ENCODE peak calls at places on chromosomes 12 and 14, in seven cellular contexts. J, K, M, O, S, Q and T are unnamed samples.

GRCh38 chr12:52837781-52838736 is 3.9 kb upstream of the KRT79 start:
- DNase-seq in J (no peak), K (no peak), M (no peak), O (no peak), S (no peak), Q (no peak), T (no peak)

GRCh38 chr12:42589465-42590323 is at the start of gene PRICKLE1:
- DNase-seq in J (peak), K (no peak), M (no peak), O (peak), S (no peak), Q (peak), T (no peak)

GRCh38 chr12:13066459-13066858 is 22.3 kb downstream of the FAM234B start:
- DNase-seq in J (no peak), K (no peak), M (no peak), O (no peak), S (no peak), Q (no peak), T (no peak)

GRCh38 chr12:109532721-109533486 is 40.4 kb downstream of the MMAB start:
- DNase-seq in J (no peak), K (no peak), M (no peak), O (no peak), S (no peak), Q (no peak), T (no peak)

GRCh38 chr12:108306506-108306905 is 32.6 kb downstream of the CMKLR1 start:
- DNase-seq in J (no peak), K (no peak), M (no peak), O (no peak), S (no peak), Q (no peak), T (no peak)

GRCh38 chr14:75361751-75362433 is 65.9 kb upstream of the JDP2 start:
- DNase-seq in J (no peak), K (no peak), M (no peak), O (no peak), S (no peak), Q (no peak), T (no peak)

GRCh38 chr12:19850341-19851065 is 411.2 kb downstream of the AEBP2 start:
- DNase-seq in J (no peak), K (no peak), M (no peak), O (no peak), S (no peak), Q (no peak), T (no peak)

GRCh38 chr14:36683083-36683724 is 21.5 kb downstream of the PAX9 start:
- DNase-seq in J (no peak), K (no peak), M (no peak), O (no peak), S (no peak), Q (no peak), T (no peak)

GRCh38 chr14:99075061-99075460 is 196.9 kb downstream of the BCL11B start:
- DNase-seq in J (no peak), K (no peak), M (no peak), O (no peak), S (no peak), Q (no peak), T (no peak)

GRCh38 chr12:104579716-104580495 is 123.2 kb downstream of the CHST11 start:
- DNase-seq in J (no peak), K (no peak), M (peak), O (no peak), S (no peak), Q (no peak), T (no peak)

GRCh38 chr12:40016960-40017359 is 88.9 kb downstream of the SLC2A13 start:
- DNase-seq in J (no peak), K (no peak), M (no peak), O (no peak), S (no peak), Q (no peak), T (no peak)

GRCh38 chr14:96130854-96131253 is 73.8 kb upstream of the BDKRB2 start:
- DNase-seq in J (no peak), K (no peak), M (no peak), O (no peak), S (no peak), Q (no peak), T (no peak)

GRCh38 chr14:21978184-21978998 is 304.8 kb upstream of the OR4E1 start:
- DNase-seq in J (peak), K (peak), M (no peak), O (peak), S (no peak), Q (peak), T (peak)

GRCh38 chr12:65248656-65249633 is 29.5 kb upstream of the MSRB3 start:
- DNase-seq in J (no peak), K (no peak), M (no peak), O (no peak), S (no peak), Q (no peak), T (peak)

GRCh38 chr12:18323159-18323558 is 61.8 kb downstream of the PIK3C2G start:
- DNase-seq in J (no peak), K (no peak), M (no peak), O (no peak), S (no peak), Q (no peak), T (no peak)

GRCh38 chr14:21121106-21121505 is 20.2 kb downstream of the TMEM253 start:
- DNase-seq in J (no peak), K (no peak), M (no peak), O (no peak), S (no peak), Q (no peak), T (no peak)

GRCh38 chr12:50564240-50564947 is 59.6 kb downstream of the DIP2B start:
- DNase-seq in J (no peak), K (no peak), M (no peak), O (no peak), S (no peak), Q (no peak), T (no peak)

GRCh38 chr12:77943466-77943865 is 112.8 kb downstream of the NAV3 start:
- DNase-seq in J (no peak), K (no peak), M (no peak), O (no peak), S (no peak), Q (no peak), T (peak)

GRCh38 chr12:120687570-120688289 is 781 bp downstream of the MLEC start:
- DNase-seq in J (no peak), K (no peak), M (no peak), O (peak), S (no peak), Q (peak), T (no peak)
- TF ChIP-seq SP1 in J (no peak), K (no peak), M (no peak), O (no peak), S (no peak), Q (no peak), T (no peak)

GRCh38 chr12:120879711-120880300 is 24.4 kb downstream of the SPPL3 start:
- DNase-seq in J (no peak), K (no peak), M (no peak), O (no peak), S (no peak), Q (no peak), T (no peak)

GRCh38 chr12:120882055-120882555 is 22.1 kb downstream of the SPPL3 start:
- DNase-seq in J (no peak), K (no peak), M (no peak), O (no peak), S (no peak), Q (no peak), T (no peak)

GRCh38 chr12:120884644-120885043 is 19.5 kb downstream of the SPPL3 start:
- DNase-seq in J (no peak), K (no peak), M (no peak), O (no peak), S (no peak), Q (no peak), T (no peak)

GRCh38 chr12:120874547-120875245 is 29.5 kb downstream of the SPPL3 start:
- DNase-seq in J (no peak), K (no peak), M (no peak), O (no peak), S (no peak), Q (no peak), T (no peak)

DNA sequence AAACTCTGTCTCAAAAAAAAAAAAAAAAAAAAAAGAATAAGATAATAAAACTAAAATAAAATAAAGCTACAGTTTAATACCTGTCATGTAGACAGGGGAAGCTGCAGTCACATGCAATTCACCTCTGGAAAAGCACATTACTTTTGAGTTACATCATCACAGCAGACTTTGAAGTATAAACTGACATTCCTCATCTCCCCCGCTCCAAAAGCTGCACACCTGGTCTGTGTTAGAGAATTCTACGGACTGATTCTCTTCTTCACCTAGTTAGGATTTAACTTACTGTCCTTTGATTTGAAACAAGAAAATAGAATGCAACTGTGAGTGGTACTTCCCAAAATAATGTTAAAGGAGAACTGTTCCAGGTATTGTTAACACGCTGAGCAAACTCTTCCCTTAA is 25.1 kb downstream of the SPPL3 start:
- DNase-seq in J (no peak), K (peak), M (no peak), O (no peak), S (no peak), Q (no peak), T (no peak)
- TF ChIP-seq SP1 in J (no peak), K (no peak), M (no peak), O (no peak), S (no peak), Q (no peak), T (no peak)

GRCh38 chr12:132296063-132296462 is 33.3 kb downstream of the GALNT9 start:
- DNase-seq in J (no peak), K (no peak), M (no peak), O (no peak), S (no peak), Q (no peak), T (no peak)
- TF ChIP-seq SP1 in J (no peak), K (no peak), M (no peak), O (no peak), S (no peak), Q (no peak), T (no peak)

GRCh38 chr12:1777798-1778197 is 42.6 kb upstream of the LRTM2 start:
- DNase-seq in J (no peak), K (no peak), M (no peak), O (no peak), S (no peak), Q (no peak), T (no peak)
- TF ChIP-seq SP1 in J (no peak), K (no peak), M (no peak), O (no peak), S (no peak), Q (no peak), T (no peak)

GRCh38 chr14:101820283-101820798 is 58.8 kb downstream of the PPP2R5C start:
- DNase-seq in J (no peak), K (no peak), M (peak), O (no peak), S (no peak), Q (no peak), T (no peak)

GRCh38 chr14:101817511-101818001 is 56.0 kb downstream of the PPP2R5C start:
- DNase-seq in J (no peak), K (no peak), M (no peak), O (no peak), S (no peak), Q (no peak), T (no peak)

GRCh38 chr14:101821528-101821927 is 60.0 kb downstream of the PPP2R5C start:
- DNase-seq in J (no peak), K (no peak), M (no peak), O (no peak), S (no peak), Q (no peak), T (no peak)

GRCh38 chr14:101815994-101816393 is 54.5 kb downstream of the PPP2R5C start:
- DNase-seq in J (no peak), K (no peak), M (no peak), O (no peak), S (no peak), Q (no peak), T (no peak)

GRCh38 chr14:101819251-101819990 is 57.9 kb downstream of the PPP2R5C start:
- DNase-seq in J (no peak), K (no peak), M (no peak), O (no peak), S (no peak), Q (no peak), T (no peak)
- TF ChIP-seq SP1 in J (no peak), K (no peak), M (no peak), O (no peak), S (no peak), Q (no peak), T (no peak)

GRCh38 chr14:90544566-90544965 is 147.7 kb downstream of the CALM1 start:
- DNase-seq in J (no peak), K (no peak), M (no peak), O (no peak), S (no peak), Q (no peak), T (no peak)

GRCh38 chr14:90544971-90545370 is 148.1 kb downstream of the CALM1 start:
- DNase-seq in J (no peak), K (no peak), M (no peak), O (no peak), S (no peak), Q (no peak), T (no peak)

GRCh38 chr14:90546767-90547166 is 149.9 kb downstream of the CALM1 start:
- DNase-seq in J (no peak), K (no peak), M (no peak), O (peak), S (no peak), Q (no peak), T (no peak)

GRCh38 chr14:90545966-90546751 is 149.3 kb downstream of the CALM1 start:
- DNase-seq in J (no peak), K (no peak), M (no peak), O (no peak), S (no peak), Q (no peak), T (no peak)

GRCh38 chr14:90545431-90545830 is 148.6 kb downstream of the CALM1 start:
- DNase-seq in J (no peak), K (no peak), M (no peak), O (no peak), S (no peak), Q (no peak), T (no peak)
- TF ChIP-seq SP1 in J (no peak), K (no peak), M (no peak), O (no peak), S (no peak), Q (no peak), T (no peak)